ENCODE peak calls at places on chromosomes 4 and X, in eight cellular contexts. P is testis, C is ovary, L is GM12892, Q is body of pancreas, T is heart left ventricle, J is lower leg skin, Y is suprapubic skin. X is an unnamed sample.

GRCh38 chr4:25813705-25814104 is 49.1 kb downstream of the SEL1L3 start:
- DNase-seq in Y (no peak), Q (no peak), J (peak; percentile 32), L (no peak), C (no peak), P (no peak), T (no peak), X (no peak)

GRCh38 chrX:148552775-148553174 is 52.4 kb downstream of the AFF2 start:
- DNase-seq in L (no peak), Y (no peak), C (no peak), J (no peak), T (no peak), P (no peak), Q (no peak), X (no peak)

GRCh38 chr4:57373971-57374370 is 263.8 kb upstream of the IGFBP7 start:
- DNase-seq in L (no peak), Q (no peak), P (no peak), Y (no peak), C (no peak), T (no peak), J (no peak), X (no peak)

GRCh38 chr4:2458546-2459491 is 10.1 kb upstream of the RNF4 start:
- DNase-seq in L (no peak), Y (no peak), J (no peak), T (no peak), C (no peak), Q (no peak), P (no peak), X (no peak)

GRCh38 chr4:169649545-169650226 is 29.3 kb downstream of the CLCN3 start:
- DNase-seq in L (no peak), P (peak; percentile 76), J (no peak), Y (no peak), Q (peak; percentile 60), T (peak; percentile 70), C (no peak), X (no peak)

GRCh38 chr4:176927664-176928063 is 134.9 kb upstream of the VEGFC start:
- DNase-seq in Q (no peak), Y (no peak), L (no peak), C (no peak), T (no peak), J (no peak), P (no peak), X (no peak)

GRCh38 chrX:112662559-112663427 is 16.9 kb downstream of the LHFPL1 start:
- DNase-seq in Q (no peak), C (no peak), J (no peak), T (no peak), L (no peak), P (no peak), Y (no peak), X (no peak)

GRCh38 chr4:82898322-82899243 is 2.0 kb upstream of the THAP9 start:
- DNase-seq in Q (peak; percentile 37), T (no peak), J (no peak), Y (no peak), P (peak; percentile 54), L (no peak), C (no peak), X (no peak)

GRCh38 chrX:38991656-38992558 is 190.6 kb downstream of the MID1IP1 start:
- DNase-seq in T (no peak), P (no peak), J (no peak), Q (no peak), C (no peak), L (no peak), Y (no peak), X (no peak)

GRCh38 chr4:141240259-141240658 is 19.6 kb downstream of the ZNF330 start:
- DNase-seq in J (no peak), Y (no peak), Q (no peak), L (no peak), C (no peak), P (no peak), T (no peak), X (no peak)

GRCh38 chrX:111003118-111003517 is 92.9 kb upstream of the PAK3 start:
- DNase-seq in P (no peak), L (no peak), J (no peak), C (no peak), Q (no peak), Y (no peak), T (no peak), X (no peak)

GRCh38 chr4:128770807-128771206 is 38.7 kb upstream of the JADE1 start:
- DNase-seq in P (no peak), L (no peak), Q (no peak), J (no peak), Y (no peak), T (no peak), C (no peak), X (no peak)

GRCh38 chrX:38117485-38117884 is 103.2 kb downstream of the SRPX start:
- DNase-seq in J (no peak), L (no peak), C (no peak), Y (no peak), P (no peak), T (no peak), Q (peak; percentile 72), X (no peak)

GRCh38 chr4:10619220-10619619 is 65.3 kb downstream of the CLNK start:
- DNase-seq in T (no peak), Y (no peak), C (no peak), J (no peak), L (no peak), Q (no peak), P (no peak), X (no peak)

GRCh38 chr4:128775916-128776315 is 33.6 kb upstream of the JADE1 start:
- DNase-seq in L (no peak), Q (no peak), J (no peak), C (no peak), Y (no peak), P (no peak), T (no peak), X (no peak)

GRCh38 chrX:72203421-72203820 is 21.9 kb downstream of the PIN4 start:
- DNase-seq in J (no peak), L (no peak), Y (no peak), C (no peak), T (no peak), Q (no peak), P (no peak), X (no peak)

GRCh38 chrX:49977319-49978090 is 55.1 kb downstream of the CLCN5 start:
- DNase-seq in T (no peak), Y (no peak), C (no peak), J (no peak), Q (no peak), L (no peak), P (no peak), X (no peak)

DNA sequence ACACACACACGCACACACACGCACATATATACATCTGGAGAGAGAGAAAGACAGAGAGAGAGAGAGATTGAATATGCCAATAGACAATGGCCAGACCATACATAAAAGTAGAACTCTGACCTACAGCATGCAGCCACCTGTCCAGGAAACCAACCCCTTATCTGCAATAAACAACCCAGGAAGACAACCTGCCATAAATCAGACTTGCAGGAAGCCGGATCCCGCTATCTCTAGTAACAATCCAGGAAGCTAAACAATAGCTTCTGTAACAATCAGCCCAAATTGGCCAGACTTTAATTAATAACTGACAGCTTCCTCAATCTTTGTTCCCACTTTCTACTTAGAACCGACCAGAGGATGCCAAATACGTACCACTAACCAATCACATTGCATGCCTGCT is 173.2 kb downstream of the LDB2 start:
- DNase-seq in Y (no peak), L (no peak), Q (no peak), J (no peak), P (no peak), C (no peak), T (no peak), X (no peak)
- TF ChIP-seq POLR2A in Y (no peak), L (no peak), Q (no peak), J (no peak), P (no peak), C (no peak), T (no peak), X (no peak)

DNA sequence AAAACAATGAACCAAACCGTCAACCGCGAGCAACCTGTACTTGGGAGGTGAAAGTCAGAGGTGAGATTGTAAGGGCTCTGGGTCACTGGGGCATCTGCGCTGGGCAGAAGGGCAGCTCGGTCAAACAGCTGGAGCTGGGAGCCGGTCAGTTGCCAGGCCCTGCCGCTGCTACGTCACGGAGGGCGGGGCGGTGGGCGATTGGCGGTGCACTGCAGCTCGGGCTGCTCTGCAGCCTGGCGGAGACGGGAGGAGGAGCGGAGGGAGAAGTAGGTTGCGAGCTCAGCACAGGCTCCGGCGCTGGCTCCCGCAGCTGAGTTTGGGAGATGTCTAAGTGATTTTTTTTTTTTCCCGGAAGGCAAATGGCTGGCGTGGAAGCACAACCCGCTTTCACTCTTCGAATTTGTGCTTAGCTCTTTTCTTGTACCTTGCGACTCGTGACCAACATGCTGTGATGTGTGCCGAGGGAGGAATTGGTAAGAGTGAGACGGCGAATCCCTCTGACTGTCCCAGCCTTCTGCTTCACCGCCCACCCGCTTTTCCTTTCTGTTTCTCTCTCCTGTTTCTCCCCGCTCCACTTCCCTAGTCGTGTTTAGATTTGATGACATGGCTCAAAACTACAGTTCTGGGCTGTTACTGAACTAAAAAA is at the start of gene ATP10D:
- DNase-seq in J (peak; percentile 99), T (peak; percentile 97), L (peak; percentile 43), Y (peak; percentile 96), P (peak; percentile 97), Q (peak; percentile 95), C (peak; percentile 96), X (peak; percentile 48)
- TF ChIP-seq POLR2A in J (peak; percentile 36), T (peak; percentile 90), L (peak; percentile 90), Y (peak; percentile 64), P (peak; percentile 80), Q (peak; percentile 60), C (peak; percentile 88), X (peak; percentile 88)

DNA sequence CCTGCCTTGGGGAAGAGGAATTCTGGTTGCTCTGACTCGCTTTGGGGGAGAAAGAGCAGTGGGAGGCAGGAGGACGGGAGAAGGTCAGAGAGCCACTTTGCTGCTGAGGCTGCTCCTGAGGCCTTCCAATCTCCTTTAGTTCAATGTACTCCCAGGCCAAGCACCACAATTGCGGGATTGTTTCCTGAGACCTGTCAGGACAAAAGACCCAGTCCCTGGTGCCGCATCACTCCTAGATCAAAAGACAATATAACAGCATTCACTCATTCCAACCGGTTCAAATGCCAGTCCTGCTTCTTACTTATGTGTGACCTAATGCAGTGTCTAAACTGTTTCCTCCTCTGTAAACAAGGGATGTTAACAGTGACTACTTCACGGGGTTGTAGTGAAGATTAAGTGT is 106.4 kb downstream of the TRIML1 start:
- DNase-seq in T (no peak), J (no peak), C (no peak), Y (no peak), Q (no peak), P (no peak), L (no peak), X (no peak)
- TF ChIP-seq POLR2A in T (no peak), J (no peak), C (no peak), Y (no peak), Q (no peak), P (no peak), L (no peak), X (no peak)

DNA sequence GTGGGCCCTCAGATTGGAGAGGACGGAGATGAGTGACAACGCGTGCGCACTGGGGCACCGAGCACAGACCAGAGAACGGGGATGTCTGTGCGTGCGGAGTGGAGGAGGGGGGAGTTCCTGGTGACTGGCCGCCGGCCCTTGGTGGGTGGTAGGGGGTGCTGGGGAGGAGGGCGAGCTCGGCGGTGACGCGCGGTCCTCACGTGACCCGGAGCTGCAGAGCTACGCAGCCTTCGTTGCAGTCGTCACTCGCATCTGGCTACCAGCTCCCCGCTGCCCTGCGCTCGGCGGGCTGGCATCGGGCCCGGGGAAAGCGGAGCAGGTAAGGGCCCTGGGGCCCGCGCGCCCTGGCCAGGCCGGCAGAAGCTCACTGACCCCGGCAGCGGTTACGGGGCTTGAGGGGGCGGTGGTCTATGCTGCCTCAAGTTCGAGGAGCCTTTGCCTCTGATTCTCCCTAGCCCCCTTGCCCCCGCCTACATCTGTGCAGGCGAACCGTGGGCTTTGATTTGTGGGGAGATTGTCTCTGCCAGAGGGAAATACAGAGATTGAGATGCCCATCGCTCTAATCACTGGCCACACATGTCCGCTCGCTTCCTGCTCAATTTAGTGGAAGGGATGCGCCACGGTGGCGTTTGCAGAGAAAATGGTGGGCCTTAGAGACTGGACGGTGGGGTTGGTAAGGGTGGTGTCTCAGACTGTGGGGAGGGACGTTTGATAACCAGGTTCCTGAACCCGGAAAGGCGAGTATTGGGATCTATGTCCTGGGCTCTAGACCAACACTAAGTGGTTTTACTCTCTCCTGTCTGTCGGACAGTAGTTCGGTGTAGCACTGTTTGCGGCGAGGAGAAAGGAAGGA is at the start of gene ARMCX4:
- DNase-seq in C (peak; percentile 84), L (no peak), Q (peak; percentile 54), Y (no peak), J (peak; percentile 83), P (peak; percentile 35), T (peak; percentile 49), X (peak; percentile 21)
- TF ChIP-seq POLR2A in C (peak; percentile 54), L (no peak), Q (no peak), Y (no peak), J (no peak), P (no peak), T (no peak), X (no peak)

X was measured in GM12891.